ENCODE peak calls at places on chromosomes 7 and 10, in seven cellular contexts. One of them, this sample, is unnamed.
A peak's percentile ranks its signal among the peaks of the same experiment; 100 is the strongest.

GRCh38 chr7:7177044-7177517 is 5.3 kb upstream of the C1GALT1 start:
- DNase-seq in cardiac muscle cell: peak; percentile 67
- DNase-seq in transverse colon: no peak
- DNase-seq in prostate gland: no peak
- DNase-seq in body of pancreas: no peak
- DNase-seq in GM23338: peak; percentile 17
- DNase-seq in right lobe of liver: no peak
- DNase-seq in this sample: peak; percentile 98

GRCh38 chr10:110307805-110308204 is 3.1 kb upstream of the SMNDC1 start:
- DNase-seq in prostate gland: no peak
- DNase-seq in transverse colon: no peak
- DNase-seq in right lobe of liver: no peak
- DNase-seq in GM23338: no peak
- DNase-seq in body of pancreas: no peak
- DNase-seq in cardiac muscle cell: peak; percentile 40
- DNase-seq in this sample: no peak

GRCh38 chr10:47370878-47371277 is 13.2 kb downstream of the ZNF488 start:
- DNase-seq in right lobe of liver: no peak
- DNase-seq in transverse colon: no peak
- DNase-seq in cardiac muscle cell: no peak
- DNase-seq in prostate gland: no peak
- DNase-seq in body of pancreas: no peak
- DNase-seq in GM23338: no peak
- DNase-seq in this sample: no peak

GRCh38 chr7:100827330-100828226 is at the start of gene EPHB4:
- DNase-seq in GM23338: peak; percentile 98
- DNase-seq in cardiac muscle cell: peak; percentile 90
- DNase-seq in transverse colon: peak; percentile 83
- DNase-seq in body of pancreas: peak; percentile 78
- DNase-seq in prostate gland: peak; percentile 90
- DNase-seq in right lobe of liver: peak; percentile 95
- DNase-seq in this sample: no peak

GRCh38 chr7:11592699-11593098 is 239.3 kb downstream of the THSD7A start:
- DNase-seq in GM23338: no peak
- DNase-seq in right lobe of liver: no peak
- DNase-seq in body of pancreas: no peak
- DNase-seq in transverse colon: no peak
- DNase-seq in cardiac muscle cell: no peak
- DNase-seq in prostate gland: no peak
- DNase-seq in this sample: no peak

GRCh38 chr7:77537595-77538185 is 595 bp downstream of the PTPN12 start:
- DNase-seq in prostate gland: peak; percentile 24
- DNase-seq in right lobe of liver: peak; percentile 74
- DNase-seq in GM23338: peak; percentile 52
- DNase-seq in body of pancreas: peak; percentile 43
- DNase-seq in cardiac muscle cell: peak; percentile 39
- DNase-seq in transverse colon: peak; percentile 47
- DNase-seq in this sample: no peak

GRCh38 chr7:37376386-37376785 is 72.3 kb downstream of the ELMO1 start:
- DNase-seq in transverse colon: no peak
- DNase-seq in body of pancreas: no peak
- DNase-seq in prostate gland: no peak
- DNase-seq in cardiac muscle cell: peak; percentile 40
- DNase-seq in right lobe of liver: no peak
- DNase-seq in GM23338: no peak
- DNase-seq in this sample: no peak

GRCh38 chr7:107856806-107857540 is 34.0 kb upstream of the DLD start:
- DNase-seq in GM23338: no peak
- DNase-seq in right lobe of liver: no peak
- DNase-seq in transverse colon: peak; percentile 57
- DNase-seq in cardiac muscle cell: no peak
- DNase-seq in body of pancreas: no peak
- DNase-seq in prostate gland: peak; percentile 62
- DNase-seq in this sample: no peak

GRCh38 chr7:137953043-137953691 is 48.7 kb downstream of the CREB3L2 start:
- DNase-seq in cardiac muscle cell: peak; percentile 37
- DNase-seq in body of pancreas: no peak
- DNase-seq in GM23338: peak; percentile 45
- DNase-seq in prostate gland: no peak
- DNase-seq in right lobe of liver: no peak
- DNase-seq in transverse colon: no peak
- DNase-seq in this sample: peak; percentile 79

GRCh38 chr7:114426824-114427223 is 12.2 kb downstream of the FOXP2 start:
- DNase-seq in body of pancreas: no peak
- DNase-seq in cardiac muscle cell: peak; percentile 60
- DNase-seq in GM23338: peak; percentile 56
- DNase-seq in transverse colon: no peak
- DNase-seq in prostate gland: no peak
- DNase-seq in right lobe of liver: no peak
- DNase-seq in this sample: no peak

GRCh38 chr7:100891555-100891954 is 2.0 kb upstream of the UFSP1 start:
- DNase-seq in right lobe of liver: no peak
- DNase-seq in GM23338: no peak
- DNase-seq in prostate gland: no peak
- DNase-seq in body of pancreas: no peak
- DNase-seq in cardiac muscle cell: no peak
- DNase-seq in transverse colon: no peak
- DNase-seq in this sample: no peak

GRCh38 chr7:100467638-100468373 is 3.7 kb upstream of the SPACDR start:
- DNase-seq in prostate gland: no peak
- DNase-seq in body of pancreas: no peak
- DNase-seq in right lobe of liver: no peak
- DNase-seq in transverse colon: no peak
- DNase-seq in cardiac muscle cell: no peak
- DNase-seq in GM23338: no peak
- DNase-seq in this sample: no peak

GRCh38 chr7:101943889-101944605 is 126.6 kb downstream of the CUX1 start:
- DNase-seq in cardiac muscle cell: no peak
- DNase-seq in prostate gland: no peak
- DNase-seq in right lobe of liver: no peak
- DNase-seq in GM23338: no peak
- DNase-seq in transverse colon: no peak
- DNase-seq in body of pancreas: no peak
- DNase-seq in this sample: no peak

GRCh38 chr7:20998309-20998708 is 211.6 kb upstream of the SP8 start:
- DNase-seq in prostate gland: no peak
- DNase-seq in right lobe of liver: no peak
- DNase-seq in cardiac muscle cell: no peak
- DNase-seq in body of pancreas: no peak
- DNase-seq in transverse colon: peak; percentile 10
- DNase-seq in GM23338: no peak
- DNase-seq in this sample: no peak

GRCh38 chr10:130301026-130301892 is 165.1 kb downstream of the GLRX3 start:
- DNase-seq in transverse colon: no peak
- DNase-seq in cardiac muscle cell: peak; percentile 74
- DNase-seq in body of pancreas: peak; percentile 66
- DNase-seq in right lobe of liver: peak; percentile 79
- DNase-seq in prostate gland: peak; percentile 20
- DNase-seq in GM23338: no peak
- DNase-seq in this sample: no peak

GRCh38 chr7:108580298-108580697 is 10.6 kb downstream of the DNAJB9 start:
- DNase-seq in body of pancreas: no peak
- DNase-seq in prostate gland: no peak
- DNase-seq in right lobe of liver: no peak
- DNase-seq in transverse colon: no peak
- DNase-seq in cardiac muscle cell: no peak
- DNase-seq in GM23338: no peak
- DNase-seq in this sample: no peak

GRCh38 chr10:73819513-73820093 is 8.2 kb upstream of the NDST2 start:
- DNase-seq in GM23338: peak; percentile 48
- DNase-seq in cardiac muscle cell: peak; percentile 40
- DNase-seq in body of pancreas: peak; percentile 88
- DNase-seq in prostate gland: peak; percentile 74
- DNase-seq in transverse colon: peak; percentile 84
- DNase-seq in right lobe of liver: peak; percentile 97
- DNase-seq in this sample: no peak

GRCh38 chr7:131546583-131547111 is 9.8 kb downstream of the PODXL start:
- DNase-seq in right lobe of liver: no peak
- DNase-seq in transverse colon: no peak
- DNase-seq in body of pancreas: peak; percentile 40
- DNase-seq in GM23338: peak; percentile 95
- DNase-seq in prostate gland: no peak
- DNase-seq in cardiac muscle cell: no peak
- DNase-seq in this sample: no peak

DNA sequence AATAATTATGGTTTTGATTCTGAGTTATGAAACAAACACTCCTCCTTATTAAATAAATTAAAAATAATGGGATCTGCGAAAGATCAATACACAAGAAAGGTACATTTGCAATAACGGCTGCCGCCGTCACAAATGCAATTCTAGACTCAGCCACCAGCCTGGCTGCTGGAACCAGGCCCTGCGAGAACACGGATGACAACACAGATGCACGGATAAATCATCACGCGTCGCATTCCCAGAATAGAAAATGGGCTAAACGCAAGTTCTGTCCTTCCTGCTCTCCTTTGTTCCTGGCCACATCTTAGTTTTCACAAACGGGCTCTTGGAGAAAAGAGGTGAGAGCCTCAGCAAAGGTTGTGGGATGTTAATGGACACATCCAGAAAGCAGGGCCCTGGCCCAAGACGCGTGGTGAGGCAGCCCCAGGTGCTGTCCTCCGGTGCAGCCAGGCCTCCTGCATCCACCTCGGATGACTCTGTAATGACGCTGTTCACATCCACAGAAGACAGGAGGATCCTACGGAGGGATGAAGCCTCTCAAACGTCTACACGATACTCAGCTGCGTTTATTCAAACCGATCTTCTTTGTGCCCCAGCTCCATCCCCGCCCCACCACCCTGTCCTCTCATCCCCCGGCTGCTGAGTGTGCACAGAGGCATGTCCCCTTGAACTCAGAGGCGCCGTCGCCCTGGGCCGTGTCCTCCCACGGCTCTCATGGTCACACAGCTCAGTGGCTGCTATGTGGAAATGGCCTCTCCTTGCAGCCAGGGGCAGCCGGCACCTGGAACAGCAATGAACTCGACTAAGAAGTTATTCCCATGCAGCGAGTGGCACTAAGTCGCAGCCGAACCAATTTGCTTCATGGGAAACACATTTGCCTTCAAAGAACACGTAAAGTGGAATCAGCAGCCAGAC is 197.9 kb downstream of the PTPRN2 start:
- DNase-seq in transverse colon: no peak
- DNase-seq in cardiac muscle cell: no peak
- DNase-seq in GM23338: no peak
- DNase-seq in prostate gland: no peak
- DNase-seq in body of pancreas: no peak
- DNase-seq in right lobe of liver: no peak
- DNase-seq in this sample: no peak
- H3K4me3 ChIP-seq in transverse colon: no peak overlapping the region
- H3K4me3 ChIP-seq in cardiac muscle cell: no peak overlapping the region
- H3K4me3 ChIP-seq in GM23338: no peak overlapping the region
- H3K4me3 ChIP-seq in prostate gland: no peak overlapping the region
- H3K4me3 ChIP-seq in body of pancreas: no peak overlapping the region
- H3K4me3 ChIP-seq in right lobe of liver: no peak overlapping the region
- H3K4me3 ChIP-seq in this sample: no peak overlapping the region

GRCh38 chr10:5582736-5583135 is 58.0 kb downstream of the CALML3 start:
- DNase-seq in GM23338: peak; percentile 66
- DNase-seq in cardiac muscle cell: no peak
- DNase-seq in right lobe of liver: no peak
- DNase-seq in transverse colon: no peak
- DNase-seq in prostate gland: no peak
- DNase-seq in body of pancreas: no peak
- DNase-seq in this sample: peak; percentile 44
- TF ChIP-seq CTCF in GM23338: peak; percentile 26
- TF ChIP-seq CTCF in cardiac muscle cell: peak; percentile 10
- TF ChIP-seq CTCF in right lobe of liver: no peak
- TF ChIP-seq CTCF in transverse colon: no peak
- TF ChIP-seq CTCF in prostate gland: no peak
- TF ChIP-seq CTCF in body of pancreas: no peak
- TF ChIP-seq CTCF in this sample: peak; percentile 45

GRCh38 chr10:72692897-72693598 is 1.1 kb downstream of the MCU start:
- DNase-seq in body of pancreas: no peak
- DNase-seq in GM23338: no peak
- DNase-seq in right lobe of liver: no peak
- DNase-seq in prostate gland: no peak
- DNase-seq in cardiac muscle cell: peak; percentile 44
- DNase-seq in transverse colon: peak; percentile 34
- DNase-seq in this sample: no peak

GRCh38 chr10:72692057-72692891 is at the start of gene MCU:
- DNase-seq in transverse colon: peak; percentile 96
- DNase-seq in prostate gland: peak; percentile 97
- DNase-seq in right lobe of liver: peak; percentile 98
- DNase-seq in cardiac muscle cell: peak; percentile 96
- DNase-seq in GM23338: peak; percentile 74
- DNase-seq in body of pancreas: peak; percentile 95
- DNase-seq in this sample: no peak

GRCh38 chr10:72694476-72695369 is 2.8 kb downstream of the MCU start:
- DNase-seq in body of pancreas: no peak
- DNase-seq in transverse colon: no peak
- DNase-seq in GM23338: no peak
- DNase-seq in prostate gland: peak; percentile 19
- DNase-seq in cardiac muscle cell: peak; percentile 67
- DNase-seq in right lobe of liver: no peak
- DNase-seq in this sample: no peak

GRCh38 chr10:72695496-72695895 is 3.6 kb downstream of the MCU start:
- DNase-seq in GM23338: no peak
- DNase-seq in right lobe of liver: no peak
- DNase-seq in transverse colon: no peak
- DNase-seq in cardiac muscle cell: no peak
- DNase-seq in body of pancreas: no peak
- DNase-seq in prostate gland: no peak
- DNase-seq in this sample: no peak

DNA sequence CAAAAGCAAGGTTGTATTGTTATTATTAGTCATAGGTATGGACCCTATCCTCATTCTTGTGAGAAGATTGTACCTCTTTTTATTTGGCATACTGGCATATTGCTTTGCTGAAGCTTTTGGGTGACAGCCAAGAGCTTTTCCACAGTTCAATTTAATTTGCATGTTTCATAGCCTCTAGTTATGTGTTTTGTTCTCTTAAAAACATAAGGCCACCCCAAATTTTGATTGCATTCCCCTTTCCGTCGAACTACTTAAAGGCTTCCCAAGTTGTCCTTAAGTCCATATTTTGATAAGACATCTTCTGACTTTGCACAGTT is 1.6 kb downstream of the MCU start:
- DNase-seq in body of pancreas: no peak
- DNase-seq in prostate gland: no peak
- DNase-seq in cardiac muscle cell: peak; percentile 26
- DNase-seq in right lobe of liver: no peak
- DNase-seq in GM23338: no peak
- DNase-seq in transverse colon: no peak
- DNase-seq in this sample: no peak
- H3K4me3 ChIP-seq in body of pancreas: no peak overlapping the region
- H3K4me3 ChIP-seq in prostate gland: no peak overlapping the region
- H3K4me3 ChIP-seq in cardiac muscle cell: no peak overlapping the region
- H3K4me3 ChIP-seq in right lobe of liver: peak overlapping the region; percentile 76
- H3K4me3 ChIP-seq in GM23338: peak overlapping the region; percentile 90
- H3K4me3 ChIP-seq in transverse colon: peak overlapping the region; percentile 55
- H3K4me3 ChIP-seq in this sample: peak overlapping the region; percentile 66

DNA sequence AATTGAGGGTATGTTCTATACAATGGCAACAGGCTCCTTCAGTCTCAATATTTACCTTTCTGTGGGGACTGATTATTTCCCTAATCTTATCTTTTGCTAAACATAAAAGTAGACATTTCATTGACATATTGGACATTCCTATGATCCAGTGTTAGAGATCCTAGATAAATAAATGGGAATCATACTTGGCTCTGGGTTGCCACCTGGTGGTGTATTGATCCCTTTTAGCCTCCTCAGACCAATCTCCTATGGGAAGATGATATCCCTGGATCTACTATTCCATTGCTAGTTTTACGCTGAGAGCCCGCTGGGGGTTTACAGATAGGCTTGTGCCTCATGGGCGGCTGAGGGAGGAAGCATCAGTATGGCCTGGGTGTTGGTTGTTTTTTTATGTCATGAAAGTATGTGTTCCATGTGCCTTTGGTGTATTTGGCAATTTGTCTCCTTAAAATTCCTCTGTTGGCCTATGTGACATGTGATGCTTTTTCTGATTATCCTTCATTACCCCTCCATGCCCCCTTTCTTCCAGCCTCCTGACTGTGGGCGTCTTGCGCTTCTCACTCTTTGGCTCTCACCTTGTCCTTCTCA is 18.8 kb downstream of the CELF2 start:
- DNase-seq in GM23338: peak; percentile 77
- DNase-seq in prostate gland: peak; percentile 13
- DNase-seq in cardiac muscle cell: peak; percentile 70
- DNase-seq in body of pancreas: peak; percentile 55
- DNase-seq in transverse colon: peak; percentile 67
- DNase-seq in right lobe of liver: no peak
- DNase-seq in this sample: no peak
- TF ChIP-seq CTCF in GM23338: peak; percentile 86
- TF ChIP-seq CTCF in prostate gland: peak; percentile 58
- TF ChIP-seq CTCF in cardiac muscle cell: peak; percentile 64
- TF ChIP-seq CTCF in body of pancreas: peak; percentile 60
- TF ChIP-seq CTCF in transverse colon: peak; percentile 66
- TF ChIP-seq CTCF in right lobe of liver: peak; percentile 37
- TF ChIP-seq CTCF in this sample: peak; percentile 80

This sample was measured in epithelial cell of proximal tubule.